ENCODE peak calls at places on chromosomes 6 and 20, in seven cellular contexts. F, B, W, A, G, C and R are unnamed samples.
A peak's percentile ranks its signal among the peaks of the same experiment; 100 is the strongest.

GRCh38 chr6:121823437-121823851 is 388.0 kb downstream of the GJA1 start:
- DNase-seq in F (peak; percentile 11), B (no peak), W (no peak), A (no peak), G (no peak), C (no peak), R (no peak)

GRCh38 chr20:56368351-56369134 is 9.8 kb downstream of the FAM210B start:
- DNase-seq in F (no peak), B (no peak), W (no peak), A (no peak), G (no peak), C (no peak), R (no peak)

GRCh38 chr6:13175759-13176158 is 152.6 kb downstream of the TBC1D7 start:
- DNase-seq in F (peak; percentile 64), B (no peak), W (no peak), A (no peak), G (no peak), C (no peak), R (no peak)

GRCh38 chr6:159104931-159105330 is 60.1 kb upstream of the TAGAP start:
- DNase-seq in F (no peak), B (no peak), W (no peak), A (no peak), G (no peak), C (peak; percentile 91), R (no peak)

GRCh38 chr20:25000268-25000801 is 7.8 kb upstream of the APMAP start:
- DNase-seq in F (no peak), B (no peak), W (peak; percentile 70), A (peak; percentile 49), G (peak; percentile 97), C (peak; percentile 24), R (peak; percentile 66)

GRCh38 chr6:125821825-125822281 is 31.1 kb downstream of the NCOA7 start:
- DNase-seq in F (no peak), B (no peak), W (no peak), A (no peak), G (no peak), C (no peak), R (peak; percentile 98)

GRCh38 chr6:150183105-150183504 is 40.3 kb downstream of the PPP1R14C start:
- DNase-seq in F (no peak), B (no peak), W (no peak), A (no peak), G (no peak), C (no peak), R (no peak)

GRCh38 chr6:153076431-153076830 is 54.7 kb downstream of the RGS17 start:
- DNase-seq in F (no peak), B (no peak), W (no peak), A (no peak), G (no peak), C (no peak), R (no peak)

GRCh38 chr20:48760403-48760889 is 67.4 kb downstream of the PREX1 start:
- DNase-seq in F (no peak), B (peak; percentile 76), W (no peak), A (no peak), G (no peak), C (peak; percentile 91), R (peak; percentile 78)

GRCh38 chr6:131717815-131718214 is 7.0 kb upstream of the CTAGE9 start:
- DNase-seq in F (no peak), B (no peak), W (no peak), A (no peak), G (no peak), C (no peak), R (no peak)

GRCh38 chr6:142518126-142518525 is 216.3 kb downstream of the ADGRG6 start:
- DNase-seq in F (no peak), B (no peak), W (no peak), A (no peak), G (no peak), C (no peak), R (no peak)

GRCh38 chr6:11911535-11911934 is 100.6 kb upstream of the HIVEP1 start:
- DNase-seq in F (no peak), B (no peak), W (no peak), A (no peak), G (no peak), C (no peak), R (no peak)

GRCh38 chr6:19691465-19692167 is 145.6 kb upstream of the ID4 start:
- DNase-seq in F (peak; percentile 77), B (no peak), W (no peak), A (peak; percentile 67), G (no peak), C (no peak), R (no peak)

GRCh38 chr6:28446818-28447511 is 3.7 kb upstream of the ZSCAN23 start:
- DNase-seq in F (peak; percentile 41), B (no peak), W (no peak), A (peak; percentile 38), G (no peak), C (no peak), R (no peak)

GRCh38 chr20:24604966-24605365 is 135.5 kb downstream of the SYNDIG1 start:
- DNase-seq in F (no peak), B (no peak), W (no peak), A (no peak), G (no peak), C (no peak), R (no peak)

GRCh38 chr6:1363729-1364572 is 25.4 kb upstream of the FOXF2 start:
- DNase-seq in F (peak; percentile 23), B (no peak), W (no peak), A (no peak), G (no peak), C (no peak), R (no peak)

DNA sequence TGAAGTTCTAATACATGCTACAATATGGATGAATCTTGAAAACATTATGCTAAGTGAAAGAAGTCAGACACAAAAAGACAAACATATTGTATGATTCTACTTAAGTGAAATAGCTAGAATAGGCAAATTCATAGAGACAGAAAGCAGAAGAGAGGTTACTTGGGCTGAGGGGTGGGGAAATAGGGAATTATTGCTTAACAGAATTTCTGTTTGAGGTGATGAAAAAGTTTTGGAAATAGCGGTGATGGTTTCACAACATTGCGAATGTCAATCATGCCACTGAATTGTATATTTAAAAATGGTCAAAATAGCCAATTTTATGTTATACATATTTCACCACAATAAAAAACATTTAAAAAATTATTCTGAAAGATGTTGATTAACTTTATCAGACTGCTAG is 6.1 kb downstream of the SLC26A8 start:
- DNase-seq in F (no peak), B (no peak), W (no peak), A (no peak), G (no peak), C (no peak), R (no peak)
- H3K4me3 ChIP-seq in F (no peak overlapping the region), B (no peak overlapping the region), W (no peak overlapping the region), A (no peak overlapping the region), G (no peak overlapping the region), C (peak overlapping the region; percentile 39), R (no peak overlapping the region)

DNA sequence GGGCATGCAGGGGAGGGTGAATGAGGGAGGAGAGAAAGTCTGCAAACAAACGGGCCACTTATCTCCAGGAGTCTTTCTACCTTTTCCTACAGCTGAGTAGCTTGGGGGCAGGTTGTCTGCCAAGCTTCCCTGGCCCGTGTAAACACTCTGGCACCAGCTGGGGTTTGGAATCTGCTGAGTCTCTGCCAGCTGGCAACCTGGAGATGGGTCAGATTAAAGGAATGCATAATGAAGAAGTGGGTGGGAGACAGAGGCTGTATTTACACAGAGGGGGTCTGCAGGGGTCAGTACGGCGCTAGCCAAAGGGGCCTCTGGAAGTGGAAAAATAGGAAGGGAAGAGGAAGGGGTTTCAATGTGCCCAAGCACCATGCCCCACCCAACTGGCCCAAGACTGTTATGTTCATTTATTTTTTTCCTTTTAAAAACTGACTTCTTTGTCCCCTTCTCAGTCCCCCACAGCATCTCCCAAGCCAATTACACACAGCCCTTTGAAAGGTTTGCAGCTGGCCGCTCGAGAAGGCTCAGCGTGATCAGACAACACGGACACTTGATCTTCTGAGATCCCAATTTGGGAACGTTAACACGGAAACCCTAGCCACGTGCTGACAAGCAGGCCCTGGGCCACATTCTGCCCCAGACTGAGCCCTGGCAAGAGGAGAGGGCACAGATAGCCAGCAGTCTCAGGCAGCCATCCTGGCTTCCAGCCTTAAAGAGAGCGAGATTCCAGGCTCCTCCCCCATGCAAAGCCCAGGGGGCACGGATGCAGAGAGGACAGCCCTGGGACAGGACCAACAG is 25.2 kb downstream of the TRAM2 start:
- DNase-seq in F (peak; percentile 59), B (no peak), W (peak; percentile 92), A (no peak), G (peak; percentile 50), C (no peak), R (peak; percentile 51)
- H3K4me3 ChIP-seq in F (no peak overlapping the region), B (peak overlapping the region; percentile 12), W (peak overlapping the region; percentile 46), A (no peak overlapping the region), G (no peak overlapping the region), C (no peak overlapping the region), R (no peak overlapping the region)

GRCh38 chr6:35145757-35146156 is 4.6 kb upstream of the TCP11 start:
- DNase-seq in F (no peak), B (no peak), W (no peak), A (no peak), G (no peak), C (no peak), R (no peak)

GRCh38 chr6:35149891-35150566 is 8.9 kb upstream of the TCP11 start:
- DNase-seq in F (no peak), B (no peak), W (no peak), A (no peak), G (no peak), C (no peak), R (no peak)

GRCh38 chr6:35146453-35146852 is 5.3 kb upstream of the TCP11 start:
- DNase-seq in F (peak; percentile 64), B (no peak), W (peak; percentile 80), A (peak; percentile 55), G (peak; percentile 46), C (no peak), R (peak; percentile 45)

GRCh38 chr6:35147101-35147885 is 6.2 kb upstream of the TCP11 start:
- DNase-seq in F (no peak), B (no peak), W (no peak), A (no peak), G (no peak), C (no peak), R (no peak)

DNA sequence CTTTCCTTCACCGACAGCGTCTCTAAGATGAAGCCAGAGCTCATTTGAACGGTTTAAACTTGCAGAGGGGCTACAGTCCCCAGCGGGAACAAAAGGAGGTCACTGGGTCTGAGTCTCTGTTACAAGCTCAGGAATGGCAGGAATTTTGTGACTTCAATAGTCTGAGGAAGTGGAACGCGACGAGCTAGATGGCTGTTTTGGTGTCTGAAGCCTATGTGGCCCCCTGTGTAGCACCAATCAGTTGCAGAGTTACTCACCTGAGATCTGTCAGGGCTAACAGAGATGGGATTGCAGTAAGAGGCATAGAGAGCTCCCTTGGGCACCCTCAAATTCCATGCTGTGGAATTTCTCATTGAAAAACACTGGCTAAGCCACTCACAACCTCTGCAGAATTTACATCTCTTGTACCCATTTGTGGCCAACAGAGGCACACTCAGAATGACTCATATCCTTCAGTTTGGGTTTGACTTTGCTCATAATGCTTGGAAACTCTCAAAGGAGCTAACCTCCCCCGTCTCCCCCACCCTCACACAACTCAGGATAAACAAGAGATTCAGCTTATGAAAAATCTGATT is 7.1 kb upstream of the TCP11 start:
- DNase-seq in F (peak; percentile 72), B (no peak), W (no peak), A (no peak), G (no peak), C (no peak), R (no peak)
- H3K4me3 ChIP-seq in F (no peak overlapping the region), B (no peak overlapping the region), W (peak overlapping the region; percentile 32), A (no peak overlapping the region), G (no peak overlapping the region), C (no peak overlapping the region), R (no peak overlapping the region)

DNA sequence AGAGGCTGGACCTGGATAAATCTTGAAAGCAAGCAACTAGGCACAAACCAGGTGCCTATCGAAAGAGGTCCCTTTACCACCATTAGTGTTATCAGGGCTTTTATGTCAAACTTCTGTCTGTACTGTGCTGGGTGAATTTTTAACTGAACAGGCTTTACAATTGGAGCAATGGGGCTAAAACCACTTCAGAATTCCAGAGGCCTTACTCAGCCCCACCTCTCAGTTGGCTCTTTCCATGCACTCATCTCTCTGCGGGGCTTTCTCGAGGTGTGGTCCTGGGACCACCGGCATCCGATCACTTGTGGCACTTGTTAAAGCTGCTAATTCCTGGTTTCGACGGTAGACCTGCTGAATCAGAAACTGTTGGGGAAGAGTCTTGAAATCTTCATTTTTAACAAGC is 232.5 kb downstream of the SOX4 start:
- DNase-seq in F (no peak), B (no peak), W (no peak), A (no peak), G (no peak), C (no peak), R (no peak)
- H3K4me3 ChIP-seq in F (no peak overlapping the region), B (no peak overlapping the region), W (no peak overlapping the region), A (no peak overlapping the region), G (no peak overlapping the region), C (no peak overlapping the region), R (no peak overlapping the region)